ENCODE peak calls at places on chromosomes 13 and 19, in ten cellular contexts. S, I, A, B, K, T, R, N, V and U are unnamed samples.

GRCh38 chr19:3344608-3345598 is 21.5 kb upstream of the NFIC start:
- DNase-seq in S (no peak), I (no peak), A (no peak), B (no peak), K (no peak), T (no peak), R (no peak), N (no peak), V (no peak), U (no peak)

GRCh38 chr13:31409678-31410356 is 210.0 kb downstream of the B3GLCT start:
- DNase-seq in S (no peak), I (no peak), A (peak), B (no peak), K (no peak), T (no peak), R (no peak), N (no peak), V (no peak), U (no peak)

GRCh38 chr19:9406798-9407352 is 28.5 kb downstream of the ZNF266 start:
- DNase-seq in S (peak), I (peak), A (peak), B (peak), K (peak), T (no peak), R (no peak), N (peak), V (no peak), U (no peak)

GRCh38 chr19:409006-409514 is at the start of gene C2CD4C:
- DNase-seq in S (no peak), I (peak), A (no peak), B (no peak), K (no peak), T (no peak), R (no peak), N (no peak), V (no peak), U (no peak)

GRCh38 chr19:56253737-56254136 is 18.8 kb upstream of the EDDM13 start:
- DNase-seq in S (peak), I (peak), A (peak), B (peak), K (no peak), T (no peak), R (no peak), N (peak), V (peak), U (no peak)

GRCh38 chr13:22014469-22014868 is 343.6 kb downstream of the FGF9 start:
- DNase-seq in S (no peak), I (no peak), A (no peak), B (no peak), K (no peak), T (no peak), R (no peak), N (peak), V (no peak), U (no peak)

GRCh38 chr19:39402417-39403297 is 4.0 kb upstream of the ZFP36 start:
- DNase-seq in S (peak), I (peak), A (peak), B (peak), K (peak), T (peak), R (peak), N (no peak), V (peak), U (peak)

GRCh38 chr13:83153833-83154232 is 728.4 kb downstream of the SLITRK1 start:
- DNase-seq in S (no peak), I (no peak), A (no peak), B (no peak), K (no peak), T (no peak), R (no peak), N (no peak), V (no peak), U (no peak)

GRCh38 chr13:80529734-80530133 is 188.8 kb upstream of the SPRY2 start:
- DNase-seq in S (no peak), I (no peak), A (peak), B (no peak), K (no peak), T (no peak), R (no peak), N (no peak), V (no peak), U (no peak)

GRCh38 chr19:30029721-30030510 is 87.9 kb downstream of the URI1 start:
- DNase-seq in S (peak), I (no peak), A (no peak), B (no peak), K (no peak), T (no peak), R (no peak), N (peak), V (no peak), U (no peak)

GRCh38 chr13:103726808-103727207 is 660.6 kb upstream of the SLC10A2 start:
- DNase-seq in S (no peak), I (no peak), A (no peak), B (no peak), K (no peak), T (no peak), R (no peak), N (no peak), V (no peak), U (no peak)

GRCh38 chr19:40512473-40513344 is 45.9 kb downstream of the SPTBN4 start:
- DNase-seq in S (peak), I (no peak), A (no peak), B (no peak), K (no peak), T (peak), R (no peak), N (no peak), V (no peak), U (peak)

GRCh38 chr19:8158411-8159074 is 9.2 kb upstream of the FBN3 start:
- DNase-seq in S (peak), I (peak), A (peak), B (peak), K (no peak), T (peak), R (peak), N (peak), V (peak), U (peak)

GRCh38 chr13:41039746-41040145 is 20.6 kb upstream of the ELF1 start:
- DNase-seq in S (no peak), I (no peak), A (no peak), B (no peak), K (no peak), T (no peak), R (no peak), N (no peak), V (no peak), U (no peak)

GRCh38 chr13:40494513-40494912 is 171.9 kb downstream of the FOXO1 start:
- DNase-seq in S (no peak), I (no peak), A (no peak), B (no peak), K (no peak), T (no peak), R (no peak), N (no peak), V (no peak), U (no peak)

GRCh38 chr19:41859618-41860418 is at the start of gene RPS19:
- DNase-seq in S (peak), I (peak), A (peak), B (peak), K (peak), T (peak), R (peak), N (peak), V (peak), U (peak)

GRCh38 chr19:6100284-6100915 is 9.9 kb downstream of the RFX2 start:
- DNase-seq in S (no peak), I (peak), A (no peak), B (no peak), K (peak), T (no peak), R (no peak), N (no peak), V (no peak), U (no peak)

GRCh38 chr19:18654469-18654868 is 17.6 kb downstream of the KLHL26 start:
- DNase-seq in S (no peak), I (no peak), A (no peak), B (no peak), K (no peak), T (no peak), R (no peak), N (no peak), V (no peak), U (no peak)

GRCh38 chr19:33769208-33769607 is 27.5 kb upstream of the KCTD15 start:
- DNase-seq in S (no peak), I (no peak), A (no peak), B (no peak), K (no peak), T (no peak), R (no peak), N (no peak), V (no peak), U (no peak)

GRCh38 chr19:33770107-33770506 is 26.6 kb upstream of the KCTD15 start:
- DNase-seq in S (no peak), I (no peak), A (no peak), B (no peak), K (no peak), T (no peak), R (no peak), N (no peak), V (no peak), U (no peak)

GRCh38 chr19:33766623-33767022 is 30.0 kb upstream of the KCTD15 start:
- DNase-seq in S (no peak), I (no peak), A (no peak), B (no peak), K (no peak), T (no peak), R (no peak), N (no peak), V (no peak), U (no peak)

GRCh38 chr19:33771308-33772101 is 25.2 kb upstream of the KCTD15 start:
- DNase-seq in S (peak), I (peak), A (peak), B (peak), K (peak), T (peak), R (no peak), N (peak), V (peak), U (peak)

DNA sequence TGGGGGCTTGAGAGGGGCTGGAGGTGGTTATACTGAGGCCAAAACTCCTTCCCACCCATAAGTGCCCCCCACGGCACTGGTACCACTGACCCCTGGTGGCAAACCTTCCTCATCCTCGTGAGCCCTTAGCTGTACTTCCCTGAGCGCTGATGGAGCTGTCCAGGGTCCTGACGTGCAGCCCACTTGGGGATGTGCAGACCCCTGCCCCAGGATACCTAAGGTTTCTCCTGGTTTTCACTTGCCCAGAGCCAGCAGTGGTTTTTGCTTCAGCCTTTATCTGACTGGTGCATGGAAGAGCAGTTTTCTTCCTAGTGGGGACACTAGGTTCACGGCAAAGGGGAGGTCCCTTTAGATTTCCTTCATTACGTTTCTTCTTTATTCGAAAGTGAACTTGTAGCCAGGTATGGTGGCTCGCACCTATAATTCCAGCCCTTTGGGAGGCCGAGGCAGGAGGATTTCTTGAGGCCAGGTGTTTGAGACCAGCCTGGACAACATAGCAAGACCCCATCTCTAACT is 28.7 kb upstream of the KCTD15 start:
- DNase-seq in S (peak), I (peak), A (peak), B (no peak), K (no peak), T (peak), R (no peak), N (no peak), V (peak), U (peak)
- TF ChIP-seq CTCF in S (peak), I (peak), A (peak), B (peak), K (no peak), T (peak), R (no peak), N (no peak), V (peak), U (no peak)

GRCh38 chr13:34779171-34779570 is 162.9 kb upstream of the NBEA start:
- DNase-seq in S (no peak), I (no peak), A (no peak), B (no peak), K (no peak), T (no peak), R (no peak), N (no peak), V (peak), U (no peak)
- TF ChIP-seq CTCF in S (no peak), I (no peak), A (no peak), B (no peak), K (no peak), T (no peak), R (no peak), N (no peak), V (no peak), U (no peak)

DNA sequence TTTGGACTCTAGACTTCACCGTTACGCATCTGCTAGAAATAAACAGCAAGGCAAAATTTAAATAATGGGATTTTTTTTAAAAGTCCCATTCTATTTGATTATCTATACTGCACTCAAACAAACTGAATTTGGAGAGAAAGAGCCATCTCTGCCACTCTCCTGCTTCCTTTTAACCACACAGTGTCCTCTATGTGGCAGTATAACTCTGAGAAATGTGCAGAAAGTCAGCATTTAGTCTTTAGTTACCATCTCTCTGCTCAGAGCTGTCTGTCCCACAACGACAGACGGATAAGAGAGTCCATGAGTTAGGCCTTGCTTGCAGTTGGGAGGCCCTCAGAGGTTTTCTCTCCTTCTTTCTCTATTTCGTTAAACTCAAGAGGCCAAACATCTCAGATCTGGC is 21.2 kb downstream of the CCNA1 start:
- DNase-seq in S (peak), I (no peak), A (peak), B (no peak), K (no peak), T (no peak), R (no peak), N (no peak), V (no peak), U (no peak)
- TF ChIP-seq CTCF in S (peak), I (no peak), A (peak), B (peak), K (peak), T (peak), R (no peak), N (no peak), V (no peak), U (no peak)

DNA sequence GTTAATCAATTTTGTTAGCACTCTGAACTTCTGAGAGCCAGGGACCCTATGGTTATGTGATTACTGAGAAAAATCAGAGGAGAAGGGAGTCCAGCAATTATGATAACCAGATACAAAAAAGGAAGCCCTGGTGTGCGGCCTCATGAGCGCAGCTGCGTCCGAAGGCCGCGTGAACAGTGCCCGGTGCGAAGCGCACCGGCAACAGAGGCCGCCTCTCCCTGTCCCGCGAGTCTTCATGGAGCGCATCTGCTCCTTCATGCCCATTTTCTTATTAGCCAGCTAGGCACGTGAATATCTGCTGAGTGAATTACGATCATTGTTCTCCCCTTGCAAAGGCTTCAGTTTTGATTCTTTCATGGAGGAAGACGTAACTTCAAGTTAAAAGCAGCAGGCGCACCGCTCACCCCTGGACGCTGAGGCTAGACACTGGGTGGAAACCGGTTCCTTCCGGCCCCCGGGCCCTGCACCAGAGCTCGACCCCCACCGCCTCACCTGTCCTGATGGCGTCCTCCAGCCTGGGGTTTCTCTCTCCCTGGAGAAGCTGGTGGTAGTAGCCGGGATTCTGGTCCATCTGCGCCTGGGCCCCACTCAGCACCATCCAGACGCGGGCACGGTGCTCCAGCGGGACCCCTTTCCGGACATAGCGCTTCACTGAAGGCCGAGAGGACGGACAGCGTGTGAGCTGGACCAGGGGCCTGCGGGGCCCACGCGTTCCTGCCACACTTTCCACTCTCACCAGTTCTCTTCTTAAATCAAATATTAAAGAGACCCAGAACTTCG is 8.9 kb downstream of the GRTP1 start:
- DNase-seq in S (no peak), I (no peak), A (no peak), B (no peak), K (no peak), T (no peak), R (no peak), N (no peak), V (no peak), U (no peak)
- TF ChIP-seq CTCF in S (no peak), I (no peak), A (no peak), B (no peak), K (no peak), T (no peak), R (no peak), N (no peak), V (no peak), U (no peak)

DNA sequence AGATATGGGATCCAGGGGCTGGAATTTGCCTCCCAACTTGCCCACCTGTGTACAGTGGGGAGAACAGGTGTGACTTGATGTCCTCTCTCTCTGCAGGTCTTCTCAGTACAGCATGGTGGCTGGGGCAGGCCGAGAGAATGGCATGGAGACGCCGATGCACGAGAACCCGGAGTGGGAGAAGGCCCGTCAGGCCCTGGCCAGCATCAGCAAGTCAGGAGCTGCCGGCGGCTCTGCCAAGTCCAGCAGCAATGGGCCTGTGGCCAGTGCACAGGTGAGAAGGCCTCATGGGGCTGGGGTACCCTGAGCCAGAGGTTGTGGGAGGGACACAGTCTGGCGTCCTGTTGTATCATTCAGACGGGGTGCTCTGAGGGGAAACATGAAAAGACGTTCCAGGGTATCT is 3.0 kb downstream of the LENG8 start:
- DNase-seq in S (no peak), I (no peak), A (no peak), B (no peak), K (no peak), T (no peak), R (no peak), N (no peak), V (no peak), U (no peak)
- TF ChIP-seq CTCF in S (no peak), I (no peak), A (no peak), B (no peak), K (no peak), T (no peak), R (no peak), N (no peak), V (no peak), U (no peak)

GRCh38 chr13:44410328-44410859 is 36.8 kb downstream of the SERP2 start:
- DNase-seq in S (no peak), I (no peak), A (no peak), B (no peak), K (no peak), T (no peak), R (no peak), N (no peak), V (no peak), U (no peak)
- TF ChIP-seq CTCF in S (no peak), I (peak), A (no peak), B (no peak), K (no peak), T (no peak), R (no peak), N (no peak), V (no peak), U (no peak)

GRCh38 chr13:51797664-51798488 is 6.1 kb downstream of the DHRS12 start:
- DNase-seq in S (peak), I (no peak), A (peak), B (no peak), K (no peak), T (no peak), R (no peak), N (peak), V (peak), U (peak)
- TF ChIP-seq CTCF in S (peak), I (peak), A (peak), B (peak), K (no peak), T (peak), R (peak), N (peak), V (peak), U (peak)